ENCODE peak calls at places on chromosomes 11 and 22, in five cellular contexts. M is spleen, Q is esophagus squamous epithelium, X is IMR-90, P is uterus. U is an unnamed sample. For H3K4me1 and H3K27me3, the result is how much of the 10 kb centered on the place peaks cover.

GRCh38 chr22:48606684-48607307 is 1220.9 kb downstream of the BRD1 start:
- DNase-seq in M (no peak), Q (no peak), X (no peak), P (no peak), U (no peak)

GRCh38 chr22:44685384-44686056 is 16.5 kb upstream of the PRR5 start:
- DNase-seq in M (peak), Q (no peak), X (peak), P (no peak), U (no peak)

GRCh38 chr11:22875869-22876473 is 15.7 kb upstream of the CCDC179 start:
- DNase-seq in M (no peak), Q (no peak), X (peak), P (peak), U (peak)

GRCh38 chr11:94379619-94380018 is 21.6 kb downstream of the GPR83 start:
- DNase-seq in M (no peak), Q (no peak), X (no peak), P (no peak), U (no peak)

GRCh38 chr11:70506658-70506970 is 108.3 kb downstream of the CTTN start:
- DNase-seq in M (peak), Q (no peak), X (no peak), P (no peak), U (no peak)

GRCh38 chr11:57597461-57597892 is at the start of gene SERPING1:
- DNase-seq in M (peak), Q (no peak), X (no peak), P (peak), U (peak)

GRCh38 chr22:29751139-29751538 is 15.7 kb downstream of the ZMAT5 start:
- DNase-seq in M (no peak), Q (no peak), X (peak), P (no peak), U (no peak)

GRCh38 chr22:20001082-20001638 is 15.5 kb downstream of the ARVCF start:
- DNase-seq in M (peak), Q (no peak), X (peak), P (no peak), U (no peak)

GRCh38 chr11:108302121-108302785 is 79.4 kb downstream of the ATM start:
- DNase-seq in M (no peak), Q (no peak), X (peak), P (no peak), U (no peak)

GRCh38 chr11:123261345-123262106 is 66.5 kb upstream of the CLMP start:
- DNase-seq in M (peak), Q (no peak), X (peak), P (peak), U (peak)

GRCh38 chr11:36615829-36616228 is 17.8 kb upstream of the RAG2 start:
- DNase-seq in M (no peak), Q (no peak), X (no peak), P (no peak), U (no peak)

GRCh38 chr11:206516-207212 is 535 bp downstream of the BET1L start:
- DNase-seq in M (peak), Q (no peak), X (no peak), P (peak), U (no peak)

GRCh38 chr22:29691636-29692326 is 28.0 kb upstream of the CABP7 start:
- DNase-seq in M (no peak), Q (no peak), X (no peak), P (no peak), U (no peak)

GRCh38 chr11:75022759-75023396 is 34.1 kb downstream of the NEU3 start:
- DNase-seq in M (peak), Q (no peak), X (peak), P (peak), U (peak)

GRCh38 chr11:61971177-61972111 is 4.0 kb upstream of the FTH1 start:
- DNase-seq in M (peak), Q (peak), X (peak), P (peak), U (peak)

GRCh38 chr11:12009617-12010321 is 1.3 kb upstream of the DKK3 start:
- DNase-seq in M (no peak), Q (no peak), X (no peak), P (no peak), U (no peak)

GRCh38 chr22:30910358-30910757 is 58.2 kb downstream of the MORC2 start:
- DNase-seq in M (no peak), Q (no peak), X (no peak), P (no peak), U (no peak)

GRCh38 chr11:77287615-77288273 is 13.7 kb downstream of the GDPD4 start:
- DNase-seq in M (no peak), Q (no peak), X (peak), P (no peak), U (no peak)

GRCh38 chr22:30286813-30287625 is 2.3 kb downstream of the CASTOR1 start:
- DNase-seq in M (peak), Q (peak), X (peak), P (peak), U (no peak)

GRCh38 chr11:119363874-119364590 is 17.5 kb downstream of the USP2 start:
- DNase-seq in M (peak), Q (no peak), X (no peak), P (peak), U (no peak)
- TF ChIP-seq POLR2A in M (no peak), Q (no peak), X (no peak), P (peak), U (peak)

DNA sequence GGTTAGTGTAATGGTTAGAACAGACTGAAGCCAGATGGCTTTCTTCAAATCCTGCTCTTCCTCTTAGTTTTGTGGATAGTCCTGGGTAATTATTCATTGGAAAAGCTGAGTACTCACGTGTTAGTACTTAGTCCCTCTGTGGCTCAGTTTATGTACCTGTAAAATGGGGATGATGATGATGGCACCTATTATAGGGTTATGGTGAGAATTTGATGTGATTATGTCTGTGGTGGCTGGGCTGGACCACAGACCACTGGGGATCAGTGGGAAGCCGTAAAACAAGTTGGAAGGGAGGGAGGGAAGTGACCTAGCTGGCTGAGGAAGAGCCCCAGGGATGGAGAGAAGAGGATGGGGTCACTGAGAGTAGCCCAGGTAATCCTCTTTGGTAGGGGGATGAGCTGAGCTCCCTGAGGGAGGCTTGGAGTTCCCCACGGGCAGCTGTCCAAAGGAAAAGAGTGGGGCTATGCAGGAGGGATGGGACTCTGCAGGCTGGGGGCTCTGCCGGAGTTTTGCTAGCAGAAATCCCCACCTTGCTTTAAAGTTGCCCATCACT is 19.8 kb downstream of the ARHGEF17 start:
- DNase-seq in M (no peak), Q (no peak), X (no peak), P (no peak), U (no peak)
- H3K4me1 ChIP-seq in M (half or more), Q (under half), X (half or more), P (under half), U (half or more)

DNA sequence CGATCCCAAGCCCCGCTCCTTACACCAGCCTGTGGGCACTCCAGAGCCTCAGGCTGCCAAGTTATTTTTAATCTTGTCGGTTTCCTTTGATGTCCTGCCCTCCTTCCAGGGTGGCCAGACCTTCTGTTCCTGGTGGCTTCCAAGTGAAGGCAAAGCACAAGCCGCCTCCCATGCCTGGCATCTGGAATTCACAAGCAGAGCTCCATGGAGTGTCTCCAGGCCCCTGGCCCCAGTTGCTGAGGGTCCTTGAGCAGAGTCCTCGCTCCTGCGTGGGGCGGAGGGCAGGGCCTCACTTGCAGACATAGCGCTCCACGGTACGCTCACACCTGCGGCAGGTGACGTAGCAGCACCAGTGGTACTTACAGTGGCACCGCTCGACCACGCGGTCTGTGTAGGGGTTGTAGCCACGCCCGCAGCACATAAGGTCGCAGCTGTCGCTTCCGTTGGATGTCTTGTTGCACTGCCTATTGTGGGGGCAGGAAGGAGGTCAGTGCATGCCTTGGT is 19.5 kb downstream of the WNT11 start:
- DNase-seq in M (no peak), Q (no peak), X (no peak), P (no peak), U (no peak)
- H3K27me3 ChIP-seq in M (under half), Q (under half), X (under half), P (under half), U (under half)

DNA sequence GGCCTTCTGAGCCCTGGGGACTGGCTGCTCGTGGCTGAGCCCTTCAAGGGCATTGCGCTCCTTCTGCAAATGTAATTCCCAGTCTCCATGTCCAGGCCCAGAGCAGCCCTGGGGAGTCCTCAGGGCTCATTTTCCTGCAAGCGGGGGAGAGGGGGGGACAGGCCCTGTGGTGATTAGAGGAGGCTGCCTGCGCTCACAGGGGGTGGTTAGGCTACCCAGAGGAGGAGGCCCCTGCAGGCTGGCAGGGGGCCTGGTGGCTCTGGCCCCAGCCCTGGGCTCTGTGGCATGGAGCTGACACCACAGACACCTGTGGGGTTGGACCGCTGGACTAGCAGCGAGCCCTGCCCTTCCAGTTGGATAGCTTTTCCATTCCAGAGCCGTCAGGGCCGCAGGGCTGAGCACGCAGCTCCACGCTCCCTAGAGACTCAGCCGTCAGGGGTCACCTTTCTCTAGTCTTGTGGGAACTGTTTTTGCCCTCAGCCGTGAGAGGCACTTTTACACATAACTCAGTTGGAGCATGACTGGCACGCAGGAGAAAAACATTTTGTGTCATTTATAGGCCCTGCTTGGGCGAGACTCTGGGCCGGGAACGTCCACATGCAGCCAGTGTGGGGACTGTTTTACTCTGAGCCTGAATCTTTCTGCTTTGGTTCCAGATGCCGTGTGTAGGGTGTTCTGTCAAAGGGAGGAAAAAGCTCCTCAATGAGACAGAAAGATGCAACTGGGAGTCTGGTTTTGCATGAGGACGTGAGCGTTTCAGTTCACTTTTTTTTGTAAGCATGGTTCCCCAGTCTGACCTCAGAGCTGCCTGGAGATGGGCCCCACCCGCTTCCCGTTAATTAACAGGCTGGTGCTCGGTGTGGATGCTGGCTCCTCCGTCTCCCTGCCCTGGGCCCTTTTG is 58.1 kb downstream of the LRP5 start:
- DNase-seq in M (no peak), Q (no peak), X (no peak), P (no peak), U (no peak)
- TF ChIP-seq POLR2A in M (no peak), Q (no peak), X (no peak), P (no peak), U (no peak)

GRCh38 chr11:126308271-126308671 is 4.4 kb downstream of the DCPS start:
- DNase-seq in M (no peak), Q (no peak), X (no peak), P (no peak), U (no peak)
- H3K4me1 ChIP-seq in M (half or more), Q (under half), X (under half), P (under half), U (under half)

GRCh38 chr22:49693416-49693815 is 134.3 kb downstream of the BRD1 start:
- DNase-seq in M (no peak), Q (no peak), X (no peak), P (no peak), U (no peak)
- H3K27me3 ChIP-seq in M (under half), Q (under half), X (under half), P (under half), U (under half)